ENCODE peak calls at places on chromosomes 7 and 10, in six cellular contexts. P is HCT116, D is H1, K is K562, U is HepG2, F is SK-N-SH. C is an unnamed sample.

GRCh38 chr7:33623267-33623666 is 282.1 kb upstream of the BMPER start:
- DNase-seq in P (no peak), D (no peak), K (no peak), U (no peak), F (no peak), C (no peak)

GRCh38 chr10:74233281-74233680 is 82.3 kb downstream of the ADK start:
- DNase-seq in P (no peak), D (no peak), K (no peak), U (no peak), F (no peak), C (no peak)

GRCh38 chr7:13240349-13240748 is 552.9 kb downstream of the ARL4A start:
- DNase-seq in P (peak), D (no peak), K (no peak), U (no peak), F (no peak), C (no peak)

GRCh38 chr7:47046949-47047348 is 535.0 kb downstream of the TNS3 start:
- DNase-seq in P (no peak), D (no peak), K (no peak), U (no peak), F (no peak), C (peak)

GRCh38 chr7:111485981-111486380 is 76.3 kb downstream of the IMMP2L start:
- DNase-seq in P (no peak), D (no peak), K (no peak), U (no peak), F (no peak), C (no peak)

GRCh38 chr7:128887169-128888038 is 23.1 kb downstream of the KCP start:
- DNase-seq in P (no peak), D (no peak), K (no peak), U (no peak), F (no peak), C (no peak)

GRCh38 chr10:104416851-104417250 is 63.2 kb downstream of the CFAP58 start:
- DNase-seq in P (no peak), D (no peak), K (no peak), U (no peak), F (no peak), C (no peak)

GRCh38 chr7:86833360-86833759 is 189.7 kb downstream of the GRM3 start:
- DNase-seq in P (no peak), D (no peak), K (no peak), U (no peak), F (no peak), C (no peak)

GRCh38 chr10:100192350-100192749 is 6.5 kb upstream of the ERLIN1 start:
- DNase-seq in P (no peak), D (no peak), K (no peak), U (no peak), F (no peak), C (no peak)

GRCh38 chr10:1378473-1378872 is 322.3 kb downstream of the WDR37 start:
- DNase-seq in P (no peak), D (no peak), K (no peak), U (no peak), F (peak), C (no peak)

GRCh38 chr10:121927361-121927840 is 430 bp downstream of the ATE1 start:
- DNase-seq in P (peak), D (peak), K (peak), U (peak), F (peak), C (no peak)

GRCh38 chr10:69241575-69241974 is 21.4 kb downstream of the HKDC1 start:
- DNase-seq in P (no peak), D (no peak), K (no peak), U (no peak), F (no peak), C (no peak)

GRCh38 chr10:103547391-103547946 is 54.0 kb downstream of the NEURL1 start:
- DNase-seq in P (no peak), D (no peak), K (peak), U (no peak), F (peak), C (no peak)

GRCh38 chr10:73095479-73096021 is 1.1 kb downstream of the P4HA1 start:
- DNase-seq in P (no peak), D (no peak), K (peak), U (peak), F (peak), C (no peak)

GRCh38 chr7:133124974-133125373 is 43.1 kb upstream of the CHCHD3 start:
- DNase-seq in P (no peak), D (no peak), K (no peak), U (no peak), F (no peak), C (no peak)

GRCh38 chr10:118220346-118220745 is 121.8 kb downstream of the FAM204A start:
- DNase-seq in P (no peak), D (no peak), K (no peak), U (no peak), F (no peak), C (no peak)

GRCh38 chr10:86003201-86003621 is 363.4 kb downstream of the GRID1 start:
- DNase-seq in P (no peak), D (no peak), K (no peak), U (no peak), F (no peak), C (no peak)

GRCh38 chr10:8158439-8159071 is 104.1 kb downstream of the GATA3 start:
- DNase-seq in P (no peak), D (no peak), K (no peak), U (no peak), F (no peak), C (no peak)

GRCh38 chr7:81120803-81121202 is 202.0 kb upstream of the SEMA3C start:
- DNase-seq in P (no peak), D (no peak), K (no peak), U (no peak), F (no peak), C (no peak)

GRCh38 chr7:14341200-14341599 is 351.7 kb upstream of the ETV1 start:
- DNase-seq in P (no peak), D (no peak), K (no peak), U (no peak), F (no peak), C (no peak)

GRCh38 chr10:119289227-119289925 is 82.0 kb downstream of the GRK5 start:
- DNase-seq in P (no peak), D (no peak), K (no peak), U (no peak), F (no peak), C (no peak)

GRCh38 chr7:54992876-54993490 is 25.8 kb upstream of the EGFR start:
- DNase-seq in P (no peak), D (no peak), K (no peak), U (no peak), F (no peak), C (no peak)

GRCh38 chr7:43034535-43035002 is 77.9 kb upstream of the HECW1 start:
- DNase-seq in P (no peak), D (no peak), K (peak), U (no peak), F (no peak), C (no peak)

GRCh38 chr7:35714862-35715261 is 19.9 kb upstream of the HERPUD2 start:
- DNase-seq in P (no peak), D (no peak), K (no peak), U (no peak), F (no peak), C (peak)

GRCh38 chr10:70584366-70584765 is 18.2 kb downstream of the PRF1 start:
- DNase-seq in P (no peak), D (no peak), K (no peak), U (no peak), F (no peak), C (no peak)

GRCh38 chr10:126684171-126684745 is 13.8 kb upstream of the C10orf90 start:
- DNase-seq in P (no peak), D (no peak), K (no peak), U (no peak), F (no peak), C (no peak)

GRCh38 chr10:11827006-11827405 is 3.9 kb downstream of the PROSER2 start:
- DNase-seq in P (no peak), D (no peak), K (no peak), U (no peak), F (no peak), C (no peak)

GRCh38 chr10:3140280-3140679 is 32.3 kb downstream of the PITRM1 start:
- DNase-seq in P (no peak), D (no peak), K (no peak), U (no peak), F (no peak), C (no peak)

GRCh38 chr7:100894860-100895700 is 608 bp downstream of the ACHE start:
- DNase-seq in P (no peak), D (peak), K (peak), U (no peak), F (peak), C (no peak)

GRCh38 chr10:13311177-13311575 is 11.3 kb upstream of the PHYH start:
- DNase-seq in P (no peak), D (no peak), K (no peak), U (no peak), F (no peak), C (no peak)

GRCh38 chr10:75034131-75034512 is 77.3 kb upstream of the SAMD8 start:
- DNase-seq in P (no peak), D (no peak), K (no peak), U (no peak), F (no peak), C (no peak)

GRCh38 chr7:48438196-48438595 is 266.9 kb downstream of the ABCA13 start:
- DNase-seq in P (no peak), D (no peak), K (no peak), U (no peak), F (no peak), C (no peak)

GRCh38 chr10:96380821-96381220 is 22.0 kb upstream of the OPALIN start:
- DNase-seq in P (no peak), D (no peak), K (no peak), U (no peak), F (no peak), C (no peak)

GRCh38 chr10:59865101-59865500 is 41.3 kb downstream of the CCDC6 start:
- DNase-seq in P (peak), D (no peak), K (peak), U (peak), F (no peak), C (no peak)

GRCh38 chr7:77399838-77400237 is 16.3 kb downstream of the GSAP start:
- DNase-seq in P (no peak), D (no peak), K (no peak), U (no peak), F (no peak), C (no peak)

GRCh38 chr7:51188987-51189386 is 127.6 kb downstream of the COBL start:
- DNase-seq in P (no peak), D (no peak), K (no peak), U (no peak), F (no peak), C (no peak)

DNA sequence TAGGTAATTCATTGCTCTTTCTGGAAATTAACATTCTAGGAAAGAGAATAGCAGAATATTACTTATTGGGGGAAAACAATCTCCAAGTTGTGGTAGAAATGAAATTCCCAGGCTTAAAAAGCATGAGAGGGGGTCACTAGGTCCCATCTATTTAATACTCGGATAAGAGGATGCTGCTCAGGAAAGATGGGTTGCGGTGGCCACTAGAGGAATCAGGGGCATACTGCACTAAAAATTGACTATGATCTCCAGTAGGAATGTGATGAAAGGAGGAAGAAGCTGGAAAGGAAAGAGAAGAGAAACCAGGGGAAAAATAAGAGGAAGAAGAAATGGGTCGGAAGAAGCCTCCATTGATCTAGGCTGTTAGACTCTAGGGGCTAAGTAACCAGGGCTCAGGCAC is 192.8 kb downstream of the GPAM start:
- DNase-seq in P (no peak), D (no peak), K (no peak), U (no peak), F (peak), C (no peak)
- TF ChIP-seq JUND in P (no peak), D (no peak), K (no peak), U (no peak), F (no peak), C (no peak)

GRCh38 chr7:28178537-28178936 is 2.1 kb downstream of the JAZF1 start:
- DNase-seq in P (no peak), D (no peak), K (no peak), U (no peak), F (no peak), C (no peak)
- TF ChIP-seq JUND in P (no peak), D (no peak), K (no peak), U (no peak), F (no peak), C (no peak)

GRCh38 chr7:76394962-76395361 is 14.5 kb downstream of the SSC4D start:
- DNase-seq in P (no peak), D (no peak), K (no peak), U (no peak), F (no peak), C (no peak)
- TF ChIP-seq JUND in P (no peak), D (no peak), K (no peak), U (no peak), F (no peak), C (no peak)

GRCh38 chr7:158976468-158976848 is 120.1 kb downstream of the DYNC2I1 start:
- DNase-seq in P (no peak), D (no peak), K (no peak), U (peak), F (no peak), C (no peak)
- TF ChIP-seq JUND in P (no peak), D (no peak), K (no peak), U (no peak), F (no peak), C (no peak)

DNA sequence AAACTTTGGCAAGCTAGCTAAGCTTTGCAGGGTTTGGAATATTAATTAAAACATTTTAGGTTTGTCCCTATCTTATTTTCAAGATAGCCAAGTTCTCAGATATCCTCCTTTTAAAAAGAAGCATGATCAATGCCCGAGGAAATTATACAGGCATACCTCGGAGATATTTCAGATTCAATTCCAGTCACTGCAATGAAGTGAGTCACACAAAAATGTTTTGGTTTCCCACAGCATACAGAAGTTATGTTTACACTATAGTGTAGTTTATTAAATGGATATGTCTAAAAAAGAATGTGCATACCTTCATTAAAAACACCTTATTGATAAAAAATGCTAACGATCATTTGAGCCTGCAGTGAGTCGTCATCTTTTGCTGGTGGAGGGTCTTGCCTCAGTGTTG is 382.9 kb upstream of the NPVF start:
- DNase-seq in P (no peak), D (no peak), K (no peak), U (no peak), F (no peak), C (no peak)
- TF ChIP-seq JUND in P (no peak), D (no peak), K (no peak), U (no peak), F (no peak), C (no peak)

GRCh38 chr7:147240468-147240867 is 1123.9 kb downstream of the CNTNAP2 start:
- DNase-seq in P (no peak), D (no peak), K (no peak), U (no peak), F (no peak), C (peak)
- TF ChIP-seq JUND in P (no peak), D (no peak), K (no peak), U (no peak), F (no peak), C (no peak)

DNA sequence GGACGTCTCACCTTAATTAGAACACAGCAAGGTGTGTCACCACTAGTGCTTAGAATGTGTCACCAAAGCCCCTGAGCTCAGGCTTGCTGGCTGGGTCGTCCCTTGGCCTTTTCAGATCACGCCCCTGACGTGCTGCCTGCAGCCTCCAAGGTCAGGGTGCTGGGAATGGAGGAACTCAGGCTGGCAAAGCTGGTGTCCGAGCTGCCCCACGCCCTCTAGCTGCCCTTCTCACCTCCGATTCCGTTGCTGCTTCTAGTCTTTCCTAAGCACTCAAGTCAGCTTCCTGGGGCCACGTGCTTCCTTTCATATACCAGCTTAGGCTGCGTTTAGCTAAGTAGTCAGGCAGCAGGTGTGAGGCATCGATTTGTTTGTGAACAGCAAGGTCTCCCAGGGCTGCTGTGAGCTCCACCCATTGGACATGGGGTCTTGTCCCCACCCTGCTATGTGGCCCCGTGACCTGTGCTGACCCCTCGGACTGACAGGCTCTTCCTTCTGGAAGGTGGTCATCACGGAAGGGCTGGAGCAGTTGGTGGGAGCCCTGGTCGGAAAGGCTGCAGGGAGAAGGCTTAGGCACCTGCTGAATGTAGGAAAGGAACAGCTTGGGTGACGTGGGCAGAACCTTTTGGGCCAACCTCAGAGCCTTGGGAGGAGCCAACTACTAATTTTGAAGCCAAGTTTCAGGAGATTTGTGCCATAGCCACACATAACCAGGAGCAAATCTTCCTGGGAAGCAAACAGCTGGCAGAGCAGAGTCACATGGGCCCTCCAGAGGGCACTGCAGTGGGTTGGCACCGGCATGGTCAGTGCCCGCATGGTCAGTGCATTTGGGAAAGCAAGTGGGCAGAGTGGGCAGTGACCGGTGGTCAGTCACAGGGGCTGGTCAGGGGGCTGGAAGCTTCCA is 28.8 kb downstream of the VIPR2 start:
- DNase-seq in P (no peak), D (no peak), K (no peak), U (no peak), F (no peak), C (no peak)
- TF ChIP-seq JUND in P (no peak), D (no peak), K (no peak), U (no peak), F (no peak), C (no peak)

GRCh38 chr10:97571622-97572021 is 957 bp upstream of the ANKRD2 start:
- DNase-seq in P (no peak), D (no peak), K (no peak), U (no peak), F (no peak), C (no peak)
- TF ChIP-seq JUND in P (peak), D (no peak), K (no peak), U (no peak), F (no peak), C (no peak)

GRCh38 chr7:129990403-129991192 is 37.8 kb upstream of the UBE2H start:
- DNase-seq in P (no peak), D (peak), K (no peak), U (peak), F (no peak), C (no peak)
- TF ChIP-seq JUND in P (no peak), D (no peak), K (no peak), U (no peak), F (no peak), C (no peak)

C was measured in T47D.